ENCODE peak calls at places on chromosomes 6 and 20, in six cellular contexts. N is GM12878, H is K562, Y is H1, E is GM12892, U is HepG2. S is an unnamed sample.

GRCh38 chr6:108473197-108473596 is 87.5 kb upstream of the FOXO3 start:
- DNase-seq in N (no peak), H (no peak), Y (no peak), E (no peak), U (no peak), S (no peak)

GRCh38 chr6:34143884-34144580 is 1.9 kb downstream of the GRM4 start:
- DNase-seq in N (no peak), H (peak), Y (no peak), E (no peak), U (peak), S (peak)

GRCh38 chr6:16496210-16496609 is 257.8 kb downstream of the GMPR start:
- DNase-seq in N (no peak), H (no peak), Y (no peak), E (no peak), U (no peak), S (no peak)

GRCh38 chr6:75143186-75143585 is 62.7 kb downstream of the COL12A1 start:
- DNase-seq in N (no peak), H (no peak), Y (no peak), E (no peak), U (no peak), S (no peak)

GRCh38 chr6:162343902-162344226 is 383.7 kb downstream of the PRKN start:
- DNase-seq in N (no peak), H (no peak), Y (no peak), E (no peak), U (no peak), S (no peak)

GRCh38 chr6:169241688-169242350 is 11.8 kb downstream of the THBS2 start:
- DNase-seq in N (no peak), H (no peak), Y (no peak), E (no peak), U (no peak), S (no peak)

GRCh38 chr20:24411452-24412216 is 57.8 kb upstream of the SYNDIG1 start:
- DNase-seq in N (no peak), H (no peak), Y (no peak), E (no peak), U (no peak), S (no peak)

GRCh38 chr6:53090576-53090975 is 25.4 kb downstream of the FBXO9 start:
- DNase-seq in N (no peak), H (no peak), Y (no peak), E (no peak), U (no peak), S (no peak)

GRCh38 chr20:46464451-46464850 is 48.9 kb downstream of the ZNF334 start:
- DNase-seq in N (no peak), H (no peak), Y (no peak), E (no peak), U (no peak), S (no peak)

GRCh38 chr6:156618600-156619205 is 158.5 kb upstream of the ARID1B start:
- DNase-seq in N (no peak), H (no peak), Y (peak), E (no peak), U (no peak), S (no peak)

GRCh38 chr6:105432797-105433196 is 29.9 kb upstream of the PREP start:
- DNase-seq in N (no peak), H (no peak), Y (no peak), E (no peak), U (peak), S (no peak)

GRCh38 chr6:96836579-96837137 is 619 bp downstream of the GPR63 start:
- DNase-seq in N (no peak), H (peak), Y (no peak), E (no peak), U (no peak), S (no peak)

DNA sequence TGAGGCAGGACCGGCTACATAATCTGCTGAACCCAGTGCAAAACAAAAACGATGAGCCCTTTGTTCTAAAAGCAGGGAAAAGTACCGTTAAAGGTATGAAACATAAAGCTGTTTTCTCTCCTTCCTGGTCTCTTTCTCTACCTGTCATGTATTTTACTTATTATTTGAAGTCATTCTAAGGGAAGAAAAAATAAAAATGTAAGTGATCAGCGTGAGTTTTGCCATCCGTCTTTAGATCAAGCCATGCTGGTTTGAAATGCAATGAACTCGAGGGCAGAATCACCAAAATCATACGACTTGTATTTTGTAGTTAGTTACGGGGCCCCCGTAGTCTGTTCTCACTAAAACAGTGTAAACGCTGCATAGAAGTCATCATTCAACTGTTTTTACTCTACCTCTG is 2.9 kb upstream of the BCAS1 start:
- DNase-seq in N (no peak), H (no peak), Y (no peak), E (no peak), U (no peak), S (no peak)
- TF ChIP-seq POLR2AphosphoS5 in N (no peak), H (no peak), Y (no peak), E (no peak), U (no peak), S (no peak)

DNA sequence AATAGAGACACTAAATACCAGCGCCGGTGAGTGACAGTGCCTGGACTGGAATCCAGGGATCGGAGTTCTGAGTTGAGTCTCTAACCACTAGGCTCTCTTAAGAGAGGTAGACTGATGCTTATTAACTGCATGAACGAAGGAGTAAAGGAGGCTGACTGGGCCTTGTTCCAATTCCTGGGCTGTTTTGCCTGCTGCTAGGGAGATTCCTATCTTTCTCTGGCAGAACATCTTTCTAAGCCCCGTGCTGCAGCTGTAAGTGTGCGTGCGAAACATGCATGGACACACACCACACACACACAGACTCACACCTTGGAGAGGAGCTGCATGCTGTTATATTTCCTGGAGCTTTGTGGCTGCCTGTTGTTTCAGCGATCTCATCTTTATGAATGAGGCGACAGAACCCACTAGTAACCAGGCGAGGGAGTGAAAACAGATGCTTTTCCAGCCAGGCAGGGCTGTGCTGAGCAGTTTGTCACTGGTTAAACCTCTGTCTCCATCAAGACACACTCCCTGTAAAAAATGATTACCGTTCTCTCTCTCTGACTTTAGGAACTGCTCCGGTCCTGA is 157.3 kb upstream of the ZNF217 start:
- DNase-seq in N (peak), H (no peak), Y (no peak), E (no peak), U (no peak), S (no peak)
- TF ChIP-seq TAF1 in N (peak), H (no peak), Y (no peak), E (no peak), U (peak), S (no peak)

GRCh38 chr6:135116566-135116965 is 61.9 kb upstream of the HBS1L start:
- DNase-seq in N (no peak), H (no peak), Y (no peak), E (no peak), U (no peak), S (no peak)

GRCh38 chr6:135113855-135114254 is 59.2 kb upstream of the HBS1L start:
- DNase-seq in N (no peak), H (no peak), Y (no peak), E (no peak), U (no peak), S (no peak)

GRCh38 chr6:135117413-135117968 is 62.9 kb upstream of the HBS1L start:
- DNase-seq in N (no peak), H (no peak), Y (no peak), E (no peak), U (no peak), S (no peak)

GRCh38 chr6:135114355-135115145 is 59.9 kb upstream of the HBS1L start:
- DNase-seq in N (peak), H (no peak), Y (no peak), E (no peak), U (no peak), S (no peak)

DNA sequence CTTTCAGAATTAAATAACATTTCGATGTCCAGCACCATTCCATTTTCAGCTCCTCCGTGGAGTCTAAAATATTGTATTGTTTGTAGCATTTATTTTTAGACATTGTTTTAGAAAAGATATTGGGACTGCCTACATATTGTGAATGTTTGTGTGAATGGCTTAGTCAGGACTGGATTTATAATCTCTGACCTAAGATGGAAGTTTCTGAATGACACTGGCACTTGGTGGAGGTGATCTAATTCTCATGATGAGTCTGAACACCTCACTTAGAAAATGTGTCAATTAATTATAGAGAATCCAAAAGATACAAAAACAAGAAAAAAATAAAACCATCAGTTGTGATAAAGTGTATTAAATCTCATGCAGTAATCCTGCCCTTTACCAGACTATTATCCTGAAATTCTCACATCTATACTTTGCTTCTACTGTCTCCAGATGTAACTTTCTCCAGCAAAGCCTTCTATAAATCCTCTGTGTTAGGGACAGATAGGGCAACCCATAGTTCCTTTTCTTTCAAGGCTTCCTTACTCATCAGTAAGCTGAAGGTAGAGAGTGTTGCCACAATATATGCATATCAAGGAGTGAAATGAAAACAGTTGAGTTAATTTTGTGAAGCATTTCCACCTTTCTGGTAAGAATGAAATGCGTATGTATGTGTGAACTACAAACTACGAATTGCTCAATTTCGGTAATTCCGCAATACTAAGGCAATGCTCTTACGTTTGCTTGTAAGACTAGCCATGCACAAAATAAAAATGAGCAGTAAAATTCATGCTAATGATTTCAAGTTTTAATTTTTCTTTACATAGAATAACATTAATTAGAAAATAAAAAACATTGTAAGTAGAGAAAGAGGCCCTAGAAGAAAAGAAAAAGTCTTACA is 61.0 kb upstream of the HBS1L start:
- DNase-seq in N (no peak), H (no peak), Y (no peak), E (no peak), U (no peak), S (no peak)
- TF ChIP-seq POLR2A in N (no peak), H (no peak), Y (no peak), E (no peak), U (no peak), S (no peak)

DNA sequence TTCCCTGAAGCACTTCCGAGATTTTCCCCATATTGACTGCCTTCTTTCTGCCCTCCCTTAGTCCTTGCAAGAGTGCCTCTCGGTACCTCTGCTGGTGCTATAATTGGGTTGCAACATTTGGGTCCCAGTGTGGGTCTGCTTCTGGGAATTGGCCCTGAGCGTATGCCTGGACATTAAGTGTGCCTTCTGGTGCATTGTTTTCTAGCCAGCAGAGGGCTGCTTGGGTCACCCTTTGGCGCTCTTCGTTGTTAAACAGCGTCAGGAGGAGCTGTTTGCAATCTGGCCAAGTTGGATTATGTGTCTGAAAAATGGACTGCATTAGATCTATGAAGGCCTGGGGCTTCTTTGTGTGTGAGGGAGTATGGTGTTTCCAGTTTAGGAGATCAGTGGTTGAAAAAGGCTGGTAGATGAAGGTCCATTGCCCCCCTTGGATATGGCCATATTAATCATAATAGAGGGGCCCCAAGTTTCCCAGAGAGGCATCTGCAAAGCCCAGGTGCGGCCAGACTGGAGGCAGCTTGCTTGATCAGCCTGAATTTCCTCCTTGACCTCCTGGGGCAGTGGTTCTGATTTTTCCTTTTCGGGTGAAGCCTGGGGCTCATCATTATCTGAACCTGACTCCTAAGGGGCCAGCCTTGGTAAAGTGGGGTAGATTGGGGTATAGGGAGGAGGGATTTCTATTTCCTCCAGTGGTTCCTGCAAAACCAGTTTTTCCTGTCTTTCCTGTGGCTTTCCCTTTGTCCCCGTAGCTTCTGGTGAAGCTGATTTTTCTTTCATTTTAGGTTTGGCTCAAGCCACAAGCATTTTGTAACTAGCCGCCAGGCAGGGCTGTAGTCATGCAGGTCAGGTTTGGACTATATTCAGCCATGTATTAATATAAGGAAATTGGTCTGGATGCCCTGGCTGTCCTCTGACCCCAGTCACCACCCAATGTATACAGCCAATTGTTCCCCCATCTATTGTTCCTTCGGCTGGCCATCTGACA is 85.4 kb upstream of the GPR6 start:
- DNase-seq in N (no peak), H (no peak), Y (no peak), E (no peak), U (no peak), S (no peak)
- TF ChIP-seq POLR2AphosphoS5 in N (no peak), H (no peak), Y (no peak), E (no peak), U (no peak), S (no peak)

GRCh38 chr20:5806457-5807263 is 56.5 kb downstream of the SHLD1 start:
- DNase-seq in N (no peak), H (no peak), Y (no peak), E (no peak), U (peak), S (no peak)
- TF ChIP-seq TAF1 in N (no peak), H (no peak), Y (no peak), E (no peak), U (no peak), S (no peak)

DNA sequence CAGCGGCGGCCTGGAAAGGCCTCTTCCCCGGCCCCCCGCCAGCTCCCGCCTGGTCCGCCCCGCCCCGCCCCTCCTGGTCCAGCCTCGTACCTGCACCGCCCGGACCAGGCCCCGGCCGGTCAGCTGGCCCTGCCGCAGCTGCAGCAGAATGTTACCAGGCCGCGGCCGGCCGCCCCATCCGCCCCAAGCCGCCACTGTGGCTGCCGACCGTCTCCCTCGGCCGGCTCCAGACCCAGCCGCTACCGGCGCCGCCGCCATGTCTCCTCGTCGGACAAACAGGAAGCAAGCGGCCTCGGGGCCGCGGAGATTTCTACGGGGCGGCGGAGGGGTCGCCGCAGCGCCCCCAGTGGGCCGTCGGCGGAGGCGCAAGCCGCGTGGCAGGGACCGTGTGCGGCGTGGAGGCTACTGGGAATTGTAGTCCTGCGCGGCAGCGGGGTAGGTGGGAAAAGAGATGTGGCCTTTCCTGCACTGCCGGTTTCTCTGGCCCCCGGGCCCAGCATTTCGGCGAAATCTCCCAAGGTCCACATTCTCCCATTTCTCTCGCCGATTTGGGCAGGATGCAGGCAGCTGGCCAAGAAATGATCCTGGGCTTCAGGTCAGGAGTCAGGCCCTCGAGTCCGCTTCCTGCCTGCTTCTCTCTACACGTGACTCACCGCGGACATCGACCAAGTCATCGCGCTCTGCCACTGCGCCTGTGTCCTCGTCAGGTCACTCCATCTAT is at the start of gene TRPC4AP:
- DNase-seq in N (peak), H (peak), Y (peak), E (peak), U (peak), S (peak)
- TF ChIP-seq POLR2A in N (peak), H (peak), Y (peak), E (peak), U (peak), S (peak)

GRCh38 chr6:27759930-27760329 is 152.3 kb downstream of the OR2B2 start:
- DNase-seq in N (no peak), H (peak), Y (no peak), E (no peak), U (no peak), S (no peak)
- TF ChIP-seq POLR2AphosphoS5 in N (no peak), H (no peak), Y (no peak), E (no peak), U (no peak), S (no peak)

GRCh38 chr6:14435291-14435690 is 317.7 kb downstream of the CD83 start:
- DNase-seq in N (no peak), H (no peak), Y (no peak), E (no peak), U (no peak), S (no peak)
- TF ChIP-seq TAF1 in N (no peak), H (no peak), Y (no peak), E (no peak), U (no peak), S (no peak)

GRCh38 chr6:31545291-31545690 is 1.1 kb downstream of the ATP6V1G2 start:
- DNase-seq in N (no peak), H (no peak), Y (no peak), E (no peak), U (no peak), S (no peak)

GRCh38 chr6:31548423-31548873 is 1.0 kb downstream of the NFKBIL1 start:
- DNase-seq in N (no peak), H (no peak), Y (no peak), E (no peak), U (no peak), S (no peak)

GRCh38 chr6:31546339-31546961 is at the start of gene ATP6V1G2:
- DNase-seq in N (peak), H (peak), Y (peak), E (no peak), U (peak), S (no peak)

GRCh38 chr6:31547727-31548422 is 467 bp downstream of the NFKBIL1 start:
- DNase-seq in N (no peak), H (peak), Y (no peak), E (no peak), U (no peak), S (no peak)

GRCh38 chr6:31546962-31547726 is at the start of gene NFKBIL1:
- DNase-seq in N (peak), H (peak), Y (peak), E (peak), U (peak), S (peak)
- TF ChIP-seq POLR2A in N (peak), H (peak), Y (peak), E (peak), U (peak), S (peak)

S was measured in GM12891.